ENCODE peak calls at places on chromosome 21, in seven cellular contexts. J is AG09319, X is Right ventricle myocardium superior, D is activated T-cell treated with anti-CD3 and anti-CD28 coated beads for 1 hour, Z is C1 segment of cervical spinal cord, G is M059J, E is IMR-90. N is an unnamed sample.

GRCh38 chr21:38817371-38818335 is 11.9 kb downstream of the ETS2 start:
- DNase-seq in J (no peak), X (no peak), D (no peak), Z (no peak), G (peak; percentile 90), E (peak; percentile 79), N (no peak)

GRCh38 chr21:38151021-38151645 is 105.7 kb upstream of the KCNJ15 start:
- DNase-seq in J (no peak), X (no peak), D (no peak), Z (no peak), G (no peak), E (no peak), N (no peak)

GRCh38 chr21:38849776-38850175 is 44.0 kb downstream of the ETS2 start:
- DNase-seq in J (no peak), X (no peak), D (no peak), Z (no peak), G (no peak), E (no peak), N (no peak)

GRCh38 chr21:15039607-15040299 is 25.0 kb downstream of the NRIP1 start:
- DNase-seq in J (no peak), X (no peak), D (no peak), Z (no peak), G (no peak), E (no peak), N (no peak)

GRCh38 chr21:28922368-28922767 is 70.3 kb downstream of the LTN1 start:
- DNase-seq in J (no peak), X (no peak), D (no peak), Z (no peak), G (no peak), E (no peak), N (no peak)

GRCh38 chr21:45887788-45888187 is 93.8 kb upstream of the COL6A1 start:
- DNase-seq in J (no peak), X (peak; percentile 66), D (no peak), Z (no peak), G (no peak), E (no peak), N (no peak)

GRCh38 chr21:39318091-39318959 is 4.9 kb upstream of the BRWD1 start:
- DNase-seq in J (no peak), X (no peak), D (no peak), Z (no peak), G (no peak), E (no peak), N (no peak)

GRCh38 chr21:45079351-45079750 is 5.0 kb downstream of the ADARB1 start:
- DNase-seq in J (no peak), X (no peak), D (no peak), Z (no peak), G (no peak), E (no peak), N (no peak)

GRCh38 chr21:34180406-34180805 is 107.0 kb downstream of the MRPS6 start:
- DNase-seq in J (no peak), X (no peak), D (no peak), Z (no peak), G (no peak), E (no peak), N (no peak)

GRCh38 chr21:44771896-44772525 is 29.6 kb downstream of the UBE2G2 start:
- DNase-seq in J (no peak), X (no peak), D (no peak), Z (no peak), G (no peak), E (no peak), N (no peak)

GRCh38 chr21:36661511-36662309 is 37.2 kb upstream of the SIM2 start:
- DNase-seq in J (no peak), X (peak; percentile 46), D (no peak), Z (no peak), G (peak; percentile 65), E (peak; percentile 48), N (no peak)

GRCh38 chr21:46150491-46151121 is 4.8 kb downstream of the FTCD start:
- DNase-seq in J (no peak), X (peak; percentile 39), D (no peak), Z (no peak), G (no peak), E (no peak), N (no peak)

GRCh38 chr21:25626752-25627151 is 12.3 kb upstream of the JAM2 start:
- DNase-seq in J (no peak), X (no peak), D (no peak), Z (no peak), G (no peak), E (no peak), N (no peak)

GRCh38 chr21:36431252-36431651 is 46.1 kb downstream of the CHAF1B start:
- DNase-seq in J (no peak), X (no peak), D (no peak), Z (no peak), G (no peak), E (no peak), N (no peak)

GRCh38 chr21:33266784-33267135 is 593 bp downstream of the IL10RB start:
- DNase-seq in J (no peak), X (no peak), D (peak; percentile 18), Z (no peak), G (no peak), E (no peak), N (no peak)

GRCh38 chr21:41247561-41247968 is 69.0 kb upstream of the FAM3B start:
- DNase-seq in J (no peak), X (no peak), D (no peak), Z (no peak), G (no peak), E (peak; percentile 76), N (no peak)

GRCh38 chr21:20527691-20528090 is 470.5 kb upstream of the NCAM2 start:
- DNase-seq in J (no peak), X (no peak), D (no peak), Z (no peak), G (no peak), E (no peak), N (peak; percentile 14)

GRCh38 chr21:16372546-16372945 is 642.8 kb downstream of the USP25 start:
- DNase-seq in J (no peak), X (no peak), D (no peak), Z (no peak), G (no peak), E (no peak), N (no peak)

GRCh38 chr21:34276711-34277425 is 86.9 kb upstream of the KCNE2 start:
- DNase-seq in J (no peak), X (no peak), D (no peak), Z (no peak), G (peak; percentile 21), E (no peak), N (no peak)

GRCh38 chr21:46439906-46440305 is 18.8 kb upstream of the DIP2A start:
- DNase-seq in J (no peak), X (no peak), D (no peak), Z (no peak), G (no peak), E (no peak), N (no peak)

GRCh38 chr21:38766987-38767722 is 38.6 kb upstream of the ETS2 start:
- DNase-seq in J (no peak), X (no peak), D (peak; percentile 29), Z (no peak), G (peak; percentile 73), E (no peak), N (no peak)

GRCh38 chr21:35222541-35222941 is 173.4 kb upstream of the RUNX1 start:
- DNase-seq in J (no peak), X (no peak), D (no peak), Z (no peak), G (peak; percentile 63), E (no peak), N (no peak)

GRCh38 chr21:34771512-34772028 is 102.8 kb downstream of the CLIC6 start:
- DNase-seq in J (no peak), X (no peak), D (no peak), Z (no peak), G (peak; percentile 90), E (peak; percentile 81), N (no peak)

GRCh38 chr21:25735221-25735894 is 586 bp downstream of the GABPA start:
- DNase-seq in J (peak; percentile 71), X (peak; percentile 94), D (peak; percentile 78), Z (peak; percentile 100), G (peak; percentile 90), E (peak; percentile 88), N (peak; percentile 14)

GRCh38 chr21:31875424-31876097 is 2.7 kb downstream of the HUNK start:
- DNase-seq in J (no peak), X (no peak), D (no peak), Z (no peak), G (no peak), E (peak; percentile 52), N (no peak)

GRCh38 chr21:32403201-32403701 is 9.3 kb upstream of the EVA1C start:
- DNase-seq in J (no peak), X (peak; percentile 67), D (peak; percentile 45), Z (peak; percentile 32), G (peak; percentile 75), E (peak; percentile 73), N (peak; percentile 48)

GRCh38 chr21:39326607-39327307 is 13.3 kb upstream of the BRWD1 start:
- DNase-seq in J (no peak), X (no peak), D (no peak), Z (no peak), G (no peak), E (no peak), N (no peak)

GRCh38 chr21:43810505-43811261 is 21.3 kb downstream of the RRP1 start:
- DNase-seq in J (no peak), X (peak; percentile 92), D (peak; percentile 90), Z (peak; percentile 47), G (peak; percentile 72), E (peak; percentile 44), N (no peak)

GRCh38 chr21:32887026-32887425 is 115.5 kb upstream of the PAXBP1 start:
- DNase-seq in J (no peak), X (no peak), D (no peak), Z (no peak), G (no peak), E (no peak), N (no peak)

GRCh38 chr21:45574691-45575090 is 32.5 kb upstream of the SLC19A1 start:
- DNase-seq in J (no peak), X (no peak), D (no peak), Z (no peak), G (no peak), E (no peak), N (no peak)

GRCh38 chr21:31203371-31204054 is 140.5 kb downstream of the TIAM1 start:
- DNase-seq in J (no peak), X (no peak), D (no peak), Z (no peak), G (no peak), E (peak; percentile 40), N (no peak)

GRCh38 chr21:34534522-34534921 is 22.5 kb upstream of the KCNE1 start:
- DNase-seq in J (no peak), X (no peak), D (no peak), Z (peak; percentile 50), G (peak; percentile 97), E (no peak), N (no peak)

GRCh38 chr21:44728716-44729115 is 17.3 kb upstream of the TSPEAR start:
- DNase-seq in J (no peak), X (no peak), D (no peak), Z (no peak), G (no peak), E (no peak), N (no peak)

N was measured in SK-N-MC.